ENCODE peak calls at places on chromosomes 5 and 9, in five cellular contexts. One of them, this sample, is unnamed.

GRCh38 chr5:112227911-112228631 is 191.0 kb downstream of the EPB41L4A start:
- DNase-seq in K562: no peak
- DNase-seq in GM12878: no peak
- DNase-seq in HepG2: peak
- DNase-seq in A549: no peak
- DNase-seq in this sample: no peak

GRCh38 chr5:139543423-139543991 is 17.6 kb upstream of the UBE2D2 start:
- DNase-seq in GM12878: no peak
- DNase-seq in A549: no peak
- DNase-seq in K562: peak
- DNase-seq in HepG2: no peak
- DNase-seq in this sample: peak

GRCh38 chr5:61334224-61335196 is 2.5 kb downstream of the ZSWIM6 start:
- DNase-seq in K562: no peak
- DNase-seq in A549: no peak
- DNase-seq in HepG2: no peak
- DNase-seq in GM12878: no peak
- DNase-seq in this sample: peak

GRCh38 chr9:6305954-6306563 is 22.1 kb upstream of the TPD52L3 start:
- DNase-seq in A549: peak
- DNase-seq in HepG2: peak
- DNase-seq in K562: no peak
- DNase-seq in GM12878: peak
- DNase-seq in this sample: peak

GRCh38 chr5:132070460-132071337 is 2.9 kb upstream of the CSF2 start:
- DNase-seq in HepG2: no peak
- DNase-seq in A549: no peak
- DNase-seq in K562: peak
- DNase-seq in GM12878: no peak
- DNase-seq in this sample: peak

GRCh38 chr9:95129651-95130291 is 187.7 kb downstream of the FANCC start:
- DNase-seq in K562: no peak
- DNase-seq in HepG2: peak
- DNase-seq in A549: no peak
- DNase-seq in GM12878: no peak
- DNase-seq in this sample: no peak

GRCh38 chr9:126670270-126670669 is 56.5 kb downstream of the LMX1B start:
- DNase-seq in HepG2: no peak
- DNase-seq in GM12878: no peak
- DNase-seq in K562: no peak
- DNase-seq in A549: no peak
- DNase-seq in this sample: no peak

GRCh38 chr5:56026863-56027300 is 32.1 kb upstream of the IL6ST start:
- DNase-seq in K562: no peak
- DNase-seq in HepG2: no peak
- DNase-seq in GM12878: peak
- DNase-seq in A549: peak
- DNase-seq in this sample: peak

GRCh38 chr5:32828492-32828891 is 117.4 kb downstream of the NPR3 start:
- DNase-seq in K562: no peak
- DNase-seq in GM12878: no peak
- DNase-seq in HepG2: no peak
- DNase-seq in A549: no peak
- DNase-seq in this sample: peak

GRCh38 chr9:14340536-14340935 is 26.6 kb upstream of the NFIB start:
- DNase-seq in K562: no peak
- DNase-seq in A549: no peak
- DNase-seq in GM12878: no peak
- DNase-seq in HepG2: no peak
- DNase-seq in this sample: no peak
- H3K4me2 ChIP-seq in K562: no peak
- H3K4me2 ChIP-seq in A549: no peak
- H3K4me2 ChIP-seq in GM12878: no peak
- H3K4me2 ChIP-seq in HepG2: no peak
- H3K4me2 ChIP-seq in this sample: no peak

GRCh38 chr5:95823738-95824609 is 1.4 kb upstream of the GLRX start:
- DNase-seq in A549: peak
- DNase-seq in K562: peak
- DNase-seq in GM12878: no peak
- DNase-seq in HepG2: peak
- DNase-seq in this sample: peak
- TF ChIP-seq POLR2A in A549: no peak
- TF ChIP-seq POLR2A in K562: no peak
- TF ChIP-seq POLR2A in GM12878: peak
- TF ChIP-seq POLR2A in HepG2: peak
- TF ChIP-seq POLR2A in this sample: peak

GRCh38 chr9:34254141-34254913 is 74.7 kb downstream of the KIF24 start:
- DNase-seq in HepG2: no peak
- DNase-seq in A549: peak
- DNase-seq in GM12878: no peak
- DNase-seq in K562: no peak
- DNase-seq in this sample: peak
- TF ChIP-seq BHLHE40 in HepG2: no peak
- TF ChIP-seq BHLHE40 in A549: no peak
- TF ChIP-seq BHLHE40 in GM12878: no peak
- TF ChIP-seq BHLHE40 in K562: no peak
- TF ChIP-seq BHLHE40 in this sample: no peak

GRCh38 chr5:72248352-72249032 is 71.5 kb downstream of the MRPS27 start:
- DNase-seq in A549: peak
- DNase-seq in HepG2: no peak
- DNase-seq in GM12878: no peak
- DNase-seq in K562: peak
- DNase-seq in this sample: peak
- H3K4me2 ChIP-seq in A549: peak
- H3K4me2 ChIP-seq in HepG2: no peak
- H3K4me2 ChIP-seq in GM12878: no peak
- H3K4me2 ChIP-seq in K562: no peak
- H3K4me2 ChIP-seq in this sample: peak

GRCh38 chr5:122076669-122077450 is 1.2 kb downstream of the LOX start:
- DNase-seq in A549: peak
- DNase-seq in K562: no peak
- DNase-seq in GM12878: no peak
- DNase-seq in HepG2: peak
- DNase-seq in this sample: peak

GRCh38 chr5:122076023-122076422 is 2.0 kb downstream of the LOX start:
- DNase-seq in GM12878: no peak
- DNase-seq in K562: no peak
- DNase-seq in A549: no peak
- DNase-seq in HepG2: peak
- DNase-seq in this sample: no peak

GRCh38 chr5:122077451-122078115 is 476 bp downstream of the LOX start:
- DNase-seq in HepG2: peak
- DNase-seq in A549: no peak
- DNase-seq in GM12878: no peak
- DNase-seq in K562: no peak
- DNase-seq in this sample: no peak

GRCh38 chr5:122081541-122081940 is 3.5 kb upstream of the LOX start:
- DNase-seq in GM12878: no peak
- DNase-seq in A549: no peak
- DNase-seq in K562: no peak
- DNase-seq in HepG2: no peak
- DNase-seq in this sample: no peak

GRCh38 chr5:122078116-122078865 is at the start of gene LOX:
- DNase-seq in GM12878: no peak
- DNase-seq in HepG2: peak
- DNase-seq in A549: no peak
- DNase-seq in K562: no peak
- DNase-seq in this sample: peak
- TF ChIP-seq POLR2A in GM12878: no peak
- TF ChIP-seq POLR2A in HepG2: peak
- TF ChIP-seq POLR2A in A549: no peak
- TF ChIP-seq POLR2A in K562: no peak
- TF ChIP-seq POLR2A in this sample: peak

GRCh38 chr9:19683715-19684114 is 105.1 kb downstream of the SLC24A2 start:
- DNase-seq in GM12878: no peak
- DNase-seq in K562: no peak
- DNase-seq in A549: no peak
- DNase-seq in HepG2: no peak
- DNase-seq in this sample: no peak

GRCh38 chr9:19690128-19690527 is 98.7 kb downstream of the SLC24A2 start:
- DNase-seq in A549: no peak
- DNase-seq in K562: no peak
- DNase-seq in HepG2: no peak
- DNase-seq in GM12878: no peak
- DNase-seq in this sample: peak

DNA sequence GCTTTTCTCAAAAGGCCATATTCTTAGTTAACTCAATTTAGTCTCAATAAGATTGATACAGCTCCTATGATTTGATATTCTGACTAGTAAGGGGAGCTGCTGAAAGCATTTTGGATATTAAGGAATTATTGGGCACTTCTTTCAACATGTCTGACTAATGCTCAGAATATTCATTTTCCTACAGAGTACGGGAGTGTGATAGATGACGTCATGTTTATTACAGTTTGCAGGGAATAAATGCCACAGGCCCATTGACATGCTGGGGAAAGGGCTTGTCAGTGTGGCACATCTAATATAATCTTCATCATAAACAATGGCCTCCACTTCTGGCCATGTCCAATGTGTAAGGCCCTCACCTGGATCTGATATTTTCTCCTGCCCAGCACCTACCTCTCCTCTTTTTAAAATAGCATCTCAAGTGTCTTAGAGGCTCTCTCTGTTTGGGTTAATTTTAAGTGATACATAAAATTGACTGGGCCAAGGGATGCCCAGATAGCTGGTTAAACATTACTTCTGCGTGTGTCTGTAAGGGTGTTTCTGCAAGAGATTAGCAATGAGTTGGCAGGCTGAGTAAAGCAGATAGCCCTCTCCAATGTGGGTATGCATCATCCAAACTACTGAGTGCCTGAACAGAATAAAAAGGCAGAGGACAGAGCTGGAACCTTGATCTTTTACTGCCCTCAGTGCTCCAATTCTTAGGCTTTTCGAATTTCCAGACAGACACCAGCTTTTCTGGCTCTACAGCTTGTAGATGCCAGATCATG is 99.3 kb downstream of the SLC24A2 start:
- DNase-seq in HepG2: no peak
- DNase-seq in A549: no peak
- DNase-seq in GM12878: no peak
- DNase-seq in K562: no peak
- DNase-seq in this sample: peak
- TF ChIP-seq BHLHE40 in HepG2: no peak
- TF ChIP-seq BHLHE40 in A549: no peak
- TF ChIP-seq BHLHE40 in GM12878: no peak
- TF ChIP-seq BHLHE40 in K562: no peak
- TF ChIP-seq BHLHE40 in this sample: no peak

DNA sequence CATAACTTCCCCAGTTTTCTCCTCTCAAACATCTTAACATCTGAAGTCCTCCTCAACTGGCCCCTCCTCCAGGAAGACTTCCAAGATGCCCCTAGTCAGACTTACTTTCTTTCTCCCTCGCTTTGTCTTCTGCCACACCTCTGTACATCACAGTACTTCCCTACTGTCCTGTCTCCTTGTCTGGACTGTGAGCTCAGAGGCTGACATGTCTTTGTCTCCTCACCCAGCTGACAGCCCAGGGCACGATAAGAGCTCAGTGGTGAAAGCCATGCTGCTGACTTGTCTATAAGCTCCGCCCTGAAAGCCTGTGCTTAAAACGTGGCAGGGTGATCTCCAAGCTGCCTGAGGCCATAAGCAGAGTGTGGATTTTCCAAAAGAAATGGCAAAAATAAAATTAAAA is 33.0 kb upstream of the SLC25A51 start:
- DNase-seq in K562: peak
- DNase-seq in GM12878: no peak
- DNase-seq in A549: no peak
- DNase-seq in HepG2: no peak
- DNase-seq in this sample: peak
- H3K4me2 ChIP-seq in K562: no peak
- H3K4me2 ChIP-seq in GM12878: no peak
- H3K4me2 ChIP-seq in A549: no peak
- H3K4me2 ChIP-seq in HepG2: no peak
- H3K4me2 ChIP-seq in this sample: peak

GRCh38 chr5:179610109-179610902 is 13.2 kb downstream of the HNRNPH1 start:
- DNase-seq in GM12878: no peak
- DNase-seq in K562: no peak
- DNase-seq in HepG2: no peak
- DNase-seq in A549: no peak
- DNase-seq in this sample: no peak
- TF ChIP-seq POLR2A in GM12878: peak
- TF ChIP-seq POLR2A in K562: peak
- TF ChIP-seq POLR2A in HepG2: peak
- TF ChIP-seq POLR2A in A549: no peak
- TF ChIP-seq POLR2A in this sample: no peak

GRCh38 chr9:37302277-37302676 is 120.2 kb upstream of the GRHPR start:
- DNase-seq in HepG2: no peak
- DNase-seq in GM12878: peak
- DNase-seq in K562: no peak
- DNase-seq in A549: no peak
- DNase-seq in this sample: no peak
- TF ChIP-seq BHLHE40 in HepG2: no peak
- TF ChIP-seq BHLHE40 in GM12878: peak
- TF ChIP-seq BHLHE40 in K562: no peak
- TF ChIP-seq BHLHE40 in A549: no peak
- TF ChIP-seq BHLHE40 in this sample: no peak

DNA sequence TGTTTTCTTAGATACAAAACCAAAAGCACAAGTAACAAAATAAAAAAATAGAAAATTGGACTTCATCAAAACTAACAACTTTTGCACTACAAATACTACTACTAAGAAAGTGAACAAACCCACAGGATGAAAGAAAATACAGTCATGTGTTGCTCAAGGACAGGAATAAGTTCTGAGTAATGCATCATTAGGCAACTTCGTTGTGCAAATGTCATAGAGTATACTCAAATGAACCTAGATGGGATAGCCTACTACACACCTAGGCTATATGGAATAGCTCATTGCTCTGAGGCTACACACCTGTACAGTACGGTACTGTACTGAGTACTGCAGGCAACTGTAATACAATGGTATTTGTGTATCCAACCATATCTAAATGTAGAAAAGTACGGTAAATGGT is 88.3 kb downstream of the RAPGEF1 start:
- DNase-seq in HepG2: peak
- DNase-seq in A549: no peak
- DNase-seq in GM12878: no peak
- DNase-seq in K562: no peak
- DNase-seq in this sample: peak
- H3K4me2 ChIP-seq in HepG2: no peak
- H3K4me2 ChIP-seq in A549: peak
- H3K4me2 ChIP-seq in GM12878: peak
- H3K4me2 ChIP-seq in K562: no peak
- H3K4me2 ChIP-seq in this sample: no peak

This sample was measured in IMR-90.